ENCODE peak calls at places on chromosomes 3 and 15, in four cellular contexts. T is activated CD4-positive, alpha-beta T cell treated with anti-CD3 and anti-CD28 coated beads, Interleukin-2, amount 10 ng/mL, durations not matched to agents 7 days and 5 days; R is G401; B is naive thymus-derived CD8-positive, alpha-beta T cell. Q is an unnamed sample.

GRCh38 chr15:67063689-67064606 is 1.5 kb upstream of the SMAD3 start:
- DNase-seq in R (peak), B (no peak), T (peak), Q (no peak)

GRCh38 chr3:186127463-186127862 is 18.6 kb upstream of the ETV5 start:
- DNase-seq in T (no peak), B (no peak), R (no peak), Q (no peak)

GRCh38 chr15:65032823-65033537 is 3.5 kb upstream of the MTFMT start:
- DNase-seq in R (peak), B (peak), T (peak), Q (peak)

GRCh38 chr3:99484871-99485270 is 153.5 kb upstream of the COL8A1 start:
- DNase-seq in R (no peak), B (no peak), T (no peak), Q (no peak)

GRCh38 chr3:72335458-72336050 is 512.7 kb downstream of the SHQ1 start:
- DNase-seq in T (no peak), B (no peak), R (no peak), Q (no peak)

GRCh38 chr3:58577269-58577821 is at the start of gene FAM107A:
- DNase-seq in R (peak), B (no peak), T (no peak), Q (peak)

GRCh38 chr15:81373996-81374395 is at the start of gene TMC3:
- DNase-seq in R (peak), B (no peak), T (no peak), Q (peak)

GRCh38 chr3:86986666-86987420 is 4.1 kb downstream of the VGLL3 start:
- DNase-seq in B (no peak), T (no peak), R (no peak), Q (no peak)

GRCh38 chr3:179653777-179654117 is 907 bp downstream of the USP13 start:
- DNase-seq in T (peak), B (no peak), R (no peak), Q (no peak)

GRCh38 chr3:167565489-167565888 is 88.3 kb downstream of the WDR49 start:
- DNase-seq in R (no peak), T (no peak), B (no peak), Q (no peak)

GRCh38 chr15:60004019-60004845 is at the start of gene FOXB1:
- DNase-seq in R (no peak), T (peak), B (no peak), Q (no peak)

GRCh38 chr3:178095522-178095921 is 440.7 kb upstream of the KCNMB2 start:
- DNase-seq in R (no peak), T (no peak), B (no peak), Q (no peak)

GRCh38 chr3:151630035-151630434 is 103.7 kb upstream of the AADACL2 start:
- DNase-seq in B (no peak), R (no peak), T (no peak), Q (no peak)

GRCh38 chr3:46271910-46272309 is 29.6 kb downstream of the CCR3 start:
- DNase-seq in T (no peak), B (no peak), R (no peak), Q (no peak)

GRCh38 chr3:162738778-162739177 is 1242.2 kb downstream of the OTOL1 start:
- DNase-seq in T (no peak), B (no peak), R (no peak), Q (no peak)

GRCh38 chr15:83248151-83248851 is 36.2 kb downstream of the BNC1 start:
- DNase-seq in R (peak), T (peak), B (peak), Q (peak)

GRCh38 chr3:152123457-152123856 is 145.3 kb upstream of the MBNL1 start:
- DNase-seq in B (no peak), T (no peak), R (no peak), Q (no peak)

GRCh38 chr3:40024526-40024925 is 215.1 kb downstream of the MYRIP start:
- DNase-seq in R (no peak), T (no peak), B (no peak), Q (no peak)

GRCh38 chr3:141782386-141782932 is 19.3 kb downstream of the GRK7 start:
- DNase-seq in B (no peak), T (no peak), R (no peak), Q (no peak)

GRCh38 chr15:99594916-99595315 is 29.1 kb downstream of the MEF2A start:
- DNase-seq in B (no peak), R (no peak), T (no peak), Q (no peak)

GRCh38 chr3:87088984-87089841 is 98.3 kb upstream of the VGLL3 start:
- DNase-seq in R (peak), T (peak), B (no peak), Q (peak)

GRCh38 chr3:127375151-127375937 is 87.5 kb upstream of the PRR20G start:
- DNase-seq in B (no peak), R (no peak), T (no peak), Q (no peak)

GRCh38 chr3:128461731-128462130 is 5.0 kb downstream of the DNAJB8 start:
- DNase-seq in T (no peak), B (no peak), R (no peak), Q (no peak)

GRCh38 chr15:80977627-80978036 is 12.0 kb downstream of the MESD start:
- DNase-seq in B (no peak), T (peak), R (peak), Q (peak)

GRCh38 chr15:74937226-74937601 is 659 bp downstream of the COX5A start:
- DNase-seq in R (peak), B (no peak), T (no peak), Q (peak)

GRCh38 chr3:185342458-185343169 is 20.3 kb upstream of the MAP3K13 start:
- DNase-seq in B (no peak), R (no peak), T (no peak), Q (no peak)

GRCh38 chr3:189964623-189965022 is 156.1 kb downstream of the P3H2 start:
- DNase-seq in R (no peak), T (no peak), B (no peak), Q (no peak)

GRCh38 chr15:31312220-31312619 is 14.4 kb upstream of the KLF13 start:
- DNase-seq in B (no peak), R (no peak), T (no peak), Q (no peak)

GRCh38 chr3:187822402-187822801 is 77.1 kb upstream of the BCL6 start:
- DNase-seq in B (peak), T (peak), R (no peak), Q (no peak)

GRCh38 chr3:37544105-37544504 is 317.6 kb upstream of the CTDSPL start:
- DNase-seq in T (no peak), R (no peak), B (no peak), Q (no peak)

GRCh38 chr15:55907797-55908196 is 85.6 kb downstream of the NEDD4 start:
- DNase-seq in R (no peak), T (no peak), B (no peak), Q (no peak)

GRCh38 chr3:181710581-181711255 is 1.0 kb upstream of the SOX2 start:
- DNase-seq in T (no peak), R (no peak), B (no peak), Q (no peak)

GRCh38 chr3:49805367-49805782 is 2.3 kb downstream of the INKA1 start:
- DNase-seq in T (no peak), B (no peak), R (peak), Q (peak)

GRCh38 chr15:33064878-33065277 is 129.6 kb downstream of the FMN1 start:
- DNase-seq in R (no peak), T (no peak), B (no peak), Q (no peak)

GRCh38 chr3:128413003-128413370 is 53.7 kb downstream of the DNAJB8 start:
- DNase-seq in R (no peak), B (no peak), T (no peak), Q (no peak)

GRCh38 chr3:13332158-13332557 is 88.0 kb downstream of the NUP210 start:
- DNase-seq in R (no peak), T (no peak), B (no peak), Q (no peak)